ENCODE peak calls at places on chromosome 15, in eight cellular contexts. One of them, this sample, is unnamed.

GRCh38 chr15:86236721-86237121 is 157.1 kb downstream of the AGBL1 start:
- DNase-seq in A549: no peak
- DNase-seq in stomach: no peak
- DNase-seq in K562: no peak
- DNase-seq in tibial nerve: no peak
- DNase-seq in transverse colon: no peak
- DNase-seq in ovary: no peak
- DNase-seq in GM12878: no peak
- DNase-seq in this sample: no peak

GRCh38 chr15:45799508-45799907 is 164.7 kb downstream of the SQOR start:
- DNase-seq in A549: no peak
- DNase-seq in stomach: no peak
- DNase-seq in K562: no peak
- DNase-seq in tibial nerve: no peak
- DNase-seq in transverse colon: no peak
- DNase-seq in ovary: no peak
- DNase-seq in GM12878: no peak
- DNase-seq in this sample: no peak

GRCh38 chr15:41233367-41233771 is 2.3 kb downstream of the CHP1 start:
- DNase-seq in A549: peak; percentile 34
- DNase-seq in stomach: no peak
- DNase-seq in K562: peak; percentile 66
- DNase-seq in tibial nerve: no peak
- DNase-seq in transverse colon: no peak
- DNase-seq in ovary: no peak
- DNase-seq in GM12878: no peak
- DNase-seq in this sample: no peak

GRCh38 chr15:94080416-94080815 is 150.9 kb upstream of the MCTP2 start:
- DNase-seq in A549: no peak
- DNase-seq in stomach: no peak
- DNase-seq in K562: no peak
- DNase-seq in tibial nerve: peak; percentile 74
- DNase-seq in transverse colon: no peak
- DNase-seq in ovary: no peak
- DNase-seq in GM12878: no peak
- DNase-seq in this sample: no peak

GRCh38 chr15:58477228-58477627 is 45.4 kb downstream of the LIPC start:
- DNase-seq in A549: no peak
- DNase-seq in stomach: no peak
- DNase-seq in K562: no peak
- DNase-seq in tibial nerve: no peak
- DNase-seq in transverse colon: no peak
- DNase-seq in ovary: no peak
- DNase-seq in GM12878: no peak
- DNase-seq in this sample: no peak

GRCh38 chr15:38010390-38010789 is 76.0 kb downstream of the TMCO5A start:
- DNase-seq in A549: no peak
- DNase-seq in stomach: no peak
- DNase-seq in K562: no peak
- DNase-seq in tibial nerve: no peak
- DNase-seq in transverse colon: no peak
- DNase-seq in ovary: no peak
- DNase-seq in GM12878: no peak
- DNase-seq in this sample: no peak

GRCh38 chr15:40048155-40048792 is 9.3 kb upstream of the SRP14 start:
- DNase-seq in A549: no peak
- DNase-seq in stomach: peak; percentile 39
- DNase-seq in K562: no peak
- DNase-seq in tibial nerve: no peak
- DNase-seq in transverse colon: peak; percentile 78
- DNase-seq in ovary: no peak
- DNase-seq in GM12878: no peak
- DNase-seq in this sample: peak; percentile 59

GRCh38 chr15:77118787-77119410 is 48.0 kb upstream of the TSPAN3 start:
- DNase-seq in A549: peak; percentile 74
- DNase-seq in stomach: peak; percentile 40
- DNase-seq in K562: peak; percentile 37
- DNase-seq in tibial nerve: peak; percentile 80
- DNase-seq in transverse colon: peak; percentile 38
- DNase-seq in ovary: no peak
- DNase-seq in GM12878: peak; percentile 32
- DNase-seq in this sample: no peak

GRCh38 chr15:31091531-31091930 is 10.0 kb downstream of the TRPM1 start:
- DNase-seq in A549: peak; percentile 44
- DNase-seq in stomach: no peak
- DNase-seq in K562: no peak
- DNase-seq in tibial nerve: no peak
- DNase-seq in transverse colon: no peak
- DNase-seq in ovary: no peak
- DNase-seq in GM12878: no peak
- DNase-seq in this sample: no peak

GRCh38 chr15:45732544-45733130 is 97.8 kb downstream of the SQOR start:
- DNase-seq in A549: no peak
- DNase-seq in stomach: peak; percentile 37
- DNase-seq in K562: no peak
- DNase-seq in tibial nerve: no peak
- DNase-seq in transverse colon: peak; percentile 20
- DNase-seq in ovary: no peak
- DNase-seq in GM12878: no peak
- DNase-seq in this sample: peak; percentile 67

GRCh38 chr15:72227192-72227586 is 3.8 kb downstream of the PKM start:
- DNase-seq in A549: peak; percentile 71
- DNase-seq in stomach: no peak
- DNase-seq in K562: peak; percentile 31
- DNase-seq in tibial nerve: no peak
- DNase-seq in transverse colon: no peak
- DNase-seq in ovary: no peak
- DNase-seq in GM12878: peak; percentile 46
- DNase-seq in this sample: no peak

GRCh38 chr15:101100593-101101442 is 151.0 kb downstream of the CHSY1 start:
- DNase-seq in A549: no peak
- DNase-seq in stomach: no peak
- DNase-seq in K562: no peak
- DNase-seq in tibial nerve: no peak
- DNase-seq in transverse colon: no peak
- DNase-seq in ovary: no peak
- DNase-seq in GM12878: no peak
- DNase-seq in this sample: no peak

GRCh38 chr15:38076806-38077205 is 142.4 kb downstream of the TMCO5A start:
- DNase-seq in A549: no peak
- DNase-seq in stomach: no peak
- DNase-seq in K562: no peak
- DNase-seq in tibial nerve: no peak
- DNase-seq in transverse colon: no peak
- DNase-seq in ovary: no peak
- DNase-seq in GM12878: no peak
- DNase-seq in this sample: no peak

GRCh38 chr15:25805006-25805405 is 58.1 kb downstream of the ATP10A start:
- DNase-seq in A549: no peak
- DNase-seq in stomach: no peak
- DNase-seq in K562: no peak
- DNase-seq in tibial nerve: no peak
- DNase-seq in transverse colon: no peak
- DNase-seq in ovary: no peak
- DNase-seq in GM12878: no peak
- DNase-seq in this sample: no peak

GRCh38 chr15:100869151-100869999 is 10.3 kb upstream of the ALDH1A3 start:
- DNase-seq in A549: peak; percentile 25
- DNase-seq in stomach: no peak
- DNase-seq in K562: peak; percentile 26
- DNase-seq in tibial nerve: no peak
- DNase-seq in transverse colon: no peak
- DNase-seq in ovary: no peak
- DNase-seq in GM12878: no peak
- DNase-seq in this sample: no peak

GRCh38 chr15:89167267-89168176 is 53.9 kb downstream of the RLBP1 start:
- DNase-seq in A549: peak; percentile 44
- DNase-seq in stomach: peak; percentile 36
- DNase-seq in K562: peak; percentile 41
- DNase-seq in tibial nerve: no peak
- DNase-seq in transverse colon: no peak
- DNase-seq in ovary: no peak
- DNase-seq in GM12878: peak; percentile 36
- DNase-seq in this sample: no peak
- TF ChIP-seq EP300 in A549: no peak
- TF ChIP-seq EP300 in stomach: no peak
- TF ChIP-seq EP300 in K562: no peak
- TF ChIP-seq EP300 in tibial nerve: no peak
- TF ChIP-seq EP300 in transverse colon: no peak
- TF ChIP-seq EP300 in ovary: no peak
- TF ChIP-seq EP300 in GM12878: no peak
- TF ChIP-seq EP300 in this sample: no peak

DNA sequence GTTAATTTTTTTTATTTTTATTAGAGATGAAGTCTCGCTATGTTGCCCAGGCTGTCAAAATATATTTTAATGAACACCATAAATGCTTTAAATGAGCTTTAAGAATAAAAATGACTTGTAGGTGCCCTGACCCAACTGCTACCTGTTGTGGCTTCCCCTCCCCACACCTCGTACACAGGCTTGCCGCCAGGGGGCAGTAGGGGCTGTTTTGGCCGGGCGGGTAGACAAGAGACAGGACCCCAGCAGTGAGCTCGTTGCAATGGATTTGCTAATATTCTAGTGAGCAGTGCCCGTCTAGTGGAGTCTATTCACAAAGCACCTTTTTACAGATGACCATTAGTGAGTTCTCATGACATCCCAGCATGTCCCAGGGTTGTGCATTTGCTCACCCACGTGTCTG is 418.1 kb downstream of the OCA2 start:
- DNase-seq in A549: peak; percentile 16
- DNase-seq in stomach: no peak
- DNase-seq in K562: no peak
- DNase-seq in tibial nerve: no peak
- DNase-seq in transverse colon: no peak
- DNase-seq in ovary: no peak
- DNase-seq in GM12878: no peak
- DNase-seq in this sample: no peak
- TF ChIP-seq CTCF in A549: no peak
- TF ChIP-seq CTCF in stomach: no peak
- TF ChIP-seq CTCF in K562: no peak
- TF ChIP-seq CTCF in tibial nerve: no peak
- TF ChIP-seq CTCF in transverse colon: no peak
- TF ChIP-seq CTCF in ovary: no peak
- TF ChIP-seq CTCF in GM12878: no peak
- TF ChIP-seq CTCF in this sample: no peak

DNA sequence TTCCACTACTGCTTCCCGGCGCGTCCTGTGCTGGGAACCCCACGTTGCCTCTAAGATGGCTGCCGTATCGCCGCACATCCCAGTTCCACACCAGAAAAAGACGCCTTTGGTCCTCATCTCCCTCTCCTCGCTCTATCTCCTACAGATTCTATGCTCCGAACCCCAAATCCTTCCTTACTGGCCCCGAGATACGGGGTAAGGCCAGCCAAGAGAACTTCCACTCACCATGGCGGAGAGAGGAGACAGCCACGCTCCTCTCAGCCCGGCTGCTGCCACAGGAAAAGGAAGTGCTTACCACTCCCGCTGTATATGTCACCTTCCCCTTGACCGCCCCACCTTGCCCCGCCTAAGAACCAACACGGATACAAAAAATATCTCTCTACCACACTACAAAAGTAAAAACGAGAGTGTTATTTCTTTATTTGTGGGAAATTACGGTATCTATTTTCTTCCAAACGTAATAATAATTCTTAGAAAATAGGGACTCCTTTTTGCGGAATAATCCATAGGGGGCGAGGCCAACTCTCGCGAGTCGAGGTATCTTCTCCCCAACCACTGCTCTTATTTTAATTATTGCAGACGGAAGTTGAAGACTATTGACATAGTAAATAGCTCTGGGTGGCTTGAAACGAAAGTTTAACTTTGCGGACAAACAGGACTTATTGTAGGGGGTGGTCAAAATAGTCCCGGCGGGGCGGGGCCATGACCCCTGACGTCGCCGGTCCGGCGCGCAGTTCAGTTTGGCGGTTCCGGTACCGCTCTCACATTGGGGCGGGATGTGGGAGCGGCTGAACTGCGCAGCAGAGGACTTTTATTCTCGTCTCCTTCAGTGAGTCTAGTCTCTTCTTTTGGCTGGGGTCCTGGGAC is at the start of the genes RPL4 and ZWILCH:
- DNase-seq in A549: peak; percentile 93
- DNase-seq in stomach: peak; percentile 82
- DNase-seq in K562: peak; percentile 83
- DNase-seq in tibial nerve: peak; percentile 69
- DNase-seq in transverse colon: peak; percentile 82
- DNase-seq in ovary: peak; percentile 84
- DNase-seq in GM12878: peak; percentile 78
- DNase-seq in this sample: peak; percentile 90
- TF ChIP-seq POLR2A in A549: peak; percentile 98
- TF ChIP-seq POLR2A in stomach: no peak
- TF ChIP-seq POLR2A in K562: peak; percentile 100
- TF ChIP-seq POLR2A in tibial nerve: peak; percentile 84
- TF ChIP-seq POLR2A in transverse colon: peak; percentile 98
- TF ChIP-seq POLR2A in ovary: peak; percentile 95
- TF ChIP-seq POLR2A in GM12878: peak; percentile 98
- TF ChIP-seq POLR2A in this sample: peak; percentile 99

DNA sequence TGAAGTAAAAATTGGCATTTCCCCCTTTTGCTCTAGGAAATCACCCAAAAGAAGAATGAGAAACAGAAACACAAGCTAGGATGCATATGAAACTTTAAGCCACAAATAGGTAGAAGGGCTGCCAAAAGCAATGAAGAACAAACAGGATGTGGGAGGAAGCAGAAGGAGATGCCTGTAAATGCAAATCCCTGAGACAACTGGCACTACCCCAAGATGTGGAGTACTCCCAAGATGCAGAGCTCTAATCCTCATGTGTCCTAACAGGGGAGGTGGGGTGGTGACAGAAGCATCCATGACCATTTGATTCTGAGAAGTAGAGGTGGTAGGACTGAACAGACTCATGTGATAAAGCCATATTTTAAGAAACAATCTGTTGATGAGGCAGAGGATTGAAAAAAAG is 31.9 kb upstream of the ZNF280D start:
- DNase-seq in A549: no peak
- DNase-seq in stomach: no peak
- DNase-seq in K562: no peak
- DNase-seq in tibial nerve: no peak
- DNase-seq in transverse colon: no peak
- DNase-seq in ovary: no peak
- DNase-seq in GM12878: no peak
- DNase-seq in this sample: no peak
- TF ChIP-seq EP300 in A549: no peak
- TF ChIP-seq EP300 in stomach: no peak
- TF ChIP-seq EP300 in K562: no peak
- TF ChIP-seq EP300 in tibial nerve: no peak
- TF ChIP-seq EP300 in transverse colon: no peak
- TF ChIP-seq EP300 in ovary: no peak
- TF ChIP-seq EP300 in GM12878: no peak
- TF ChIP-seq EP300 in this sample: no peak

GRCh38 chr15:60787737-60788513 is 309.0 kb upstream of the ICE2 start:
- DNase-seq in A549: peak; percentile 8
- DNase-seq in stomach: no peak
- DNase-seq in K562: no peak
- DNase-seq in tibial nerve: no peak
- DNase-seq in transverse colon: no peak
- DNase-seq in ovary: no peak
- DNase-seq in GM12878: no peak
- DNase-seq in this sample: no peak
- TF ChIP-seq CTCF in A549: no peak
- TF ChIP-seq CTCF in stomach: peak; percentile 26
- TF ChIP-seq CTCF in K562: no peak
- TF ChIP-seq CTCF in tibial nerve: peak; percentile 10
- TF ChIP-seq CTCF in transverse colon: peak; percentile 30
- TF ChIP-seq CTCF in ovary: no peak
- TF ChIP-seq CTCF in GM12878: peak; percentile 55
- TF ChIP-seq CTCF in this sample: no peak

GRCh38 chr15:32718082-32718821 is 448 bp downstream of the GREM1 start:
- DNase-seq in A549: peak; percentile 57
- DNase-seq in stomach: no peak
- DNase-seq in K562: no peak
- DNase-seq in tibial nerve: no peak
- DNase-seq in transverse colon: peak; percentile 17
- DNase-seq in ovary: no peak
- DNase-seq in GM12878: no peak
- DNase-seq in this sample: no peak
- TF ChIP-seq POLR2A in A549: no peak
- TF ChIP-seq POLR2A in stomach: no peak
- TF ChIP-seq POLR2A in K562: no peak
- TF ChIP-seq POLR2A in tibial nerve: no peak
- TF ChIP-seq POLR2A in transverse colon: no peak
- TF ChIP-seq POLR2A in ovary: no peak
- TF ChIP-seq POLR2A in GM12878: no peak
- TF ChIP-seq POLR2A in this sample: no peak